ENCODE peak calls at places on chromosome 10, in seven cellular contexts. One of them, this sample, is unnamed.

GRCh38 chr10:65628777-65629176 is 1297.1 kb upstream of the LRRTM3 start:
- DNase-seq in AG04450: no peak
- DNase-seq in NCI-H1417: no peak
- DNase-seq in T-helper 1 cell: no peak
- DNase-seq in choroid plexus epithelial cell: no peak
- DNase-seq in foreskin fibroblast: no peak
- DNase-seq in astrocyte of the spinal cord: no peak
- DNase-seq in this sample: no peak

GRCh38 chr10:73838008-73838567 is 26.7 kb upstream of the NDST2 start:
- DNase-seq in AG04450: no peak
- DNase-seq in NCI-H1417: no peak
- DNase-seq in T-helper 1 cell: no peak
- DNase-seq in choroid plexus epithelial cell: no peak
- DNase-seq in foreskin fibroblast: no peak
- DNase-seq in astrocyte of the spinal cord: no peak
- DNase-seq in this sample: no peak

GRCh38 chr10:122462533-122463465 is 1.4 kb downstream of the HTRA1 start:
- DNase-seq in AG04450: no peak
- DNase-seq in NCI-H1417: no peak
- DNase-seq in T-helper 1 cell: no peak
- DNase-seq in choroid plexus epithelial cell: peak
- DNase-seq in foreskin fibroblast: peak
- DNase-seq in astrocyte of the spinal cord: peak
- DNase-seq in this sample: no peak

GRCh38 chr10:102119417-102120141 is 589 bp downstream of the LDB1 start:
- DNase-seq in AG04450: peak
- DNase-seq in NCI-H1417: peak
- DNase-seq in T-helper 1 cell: peak
- DNase-seq in choroid plexus epithelial cell: peak
- DNase-seq in foreskin fibroblast: peak
- DNase-seq in astrocyte of the spinal cord: peak
- DNase-seq in this sample: no peak

GRCh38 chr10:132142396-132143161 is 44.2 kb upstream of the DPYSL4 start:
- DNase-seq in AG04450: no peak
- DNase-seq in NCI-H1417: peak
- DNase-seq in T-helper 1 cell: peak
- DNase-seq in choroid plexus epithelial cell: peak
- DNase-seq in foreskin fibroblast: no peak
- DNase-seq in astrocyte of the spinal cord: no peak
- DNase-seq in this sample: no peak

GRCh38 chr10:84607523-84607922 is 279.1 kb downstream of the CCSER2 start:
- DNase-seq in AG04450: no peak
- DNase-seq in NCI-H1417: no peak
- DNase-seq in T-helper 1 cell: no peak
- DNase-seq in choroid plexus epithelial cell: no peak
- DNase-seq in foreskin fibroblast: no peak
- DNase-seq in astrocyte of the spinal cord: no peak
- DNase-seq in this sample: no peak

GRCh38 chr10:132546567-132547420 is 9.2 kb downstream of the INPP5A start:
- DNase-seq in AG04450: no peak
- DNase-seq in NCI-H1417: peak
- DNase-seq in T-helper 1 cell: no peak
- DNase-seq in choroid plexus epithelial cell: no peak
- DNase-seq in foreskin fibroblast: no peak
- DNase-seq in astrocyte of the spinal cord: no peak
- DNase-seq in this sample: no peak

GRCh38 chr10:15486404-15486803 is 115.3 kb upstream of the FAM171A1 start:
- DNase-seq in AG04450: no peak
- DNase-seq in NCI-H1417: no peak
- DNase-seq in T-helper 1 cell: no peak
- DNase-seq in choroid plexus epithelial cell: peak
- DNase-seq in foreskin fibroblast: peak
- DNase-seq in astrocyte of the spinal cord: peak
- DNase-seq in this sample: no peak

GRCh38 chr10:88244781-88245350 is 338.3 kb downstream of the RNLS start:
- DNase-seq in AG04450: no peak
- DNase-seq in NCI-H1417: no peak
- DNase-seq in T-helper 1 cell: no peak
- DNase-seq in choroid plexus epithelial cell: no peak
- DNase-seq in foreskin fibroblast: no peak
- DNase-seq in astrocyte of the spinal cord: no peak
- DNase-seq in this sample: no peak

GRCh38 chr10:80177781-80178636 is 27.3 kb downstream of the ANXA11 start:
- DNase-seq in AG04450: no peak
- DNase-seq in NCI-H1417: peak
- DNase-seq in T-helper 1 cell: no peak
- DNase-seq in choroid plexus epithelial cell: peak
- DNase-seq in foreskin fibroblast: peak
- DNase-seq in astrocyte of the spinal cord: no peak
- DNase-seq in this sample: no peak